ENCODE peak calls at places on chromosome 17, in five cellular contexts. J, T, W, L and E are unnamed samples.
A peak's percentile ranks its signal among the peaks of the same experiment; 100 is the strongest.

GRCh38 chr17:16652847-16653366 is 743 bp downstream of the ZNF624 start:
- DNase-seq in T (no peak), L (no peak), W (peak; percentile 6), J (no peak), E (no peak)

GRCh38 chr17:83010323-83011200 is 68.8 kb upstream of the METRNL start:
- DNase-seq in L (no peak), J (no peak), T (no peak), W (no peak), E (no peak)

GRCh38 chr17:51120357-51120738 is 320 bp downstream of the SPAG9 start:
- DNase-seq in W (no peak), T (peak; percentile 69), L (peak; percentile 50), J (no peak), E (no peak)

GRCh38 chr17:16027708-16028584 is 28.3 kb downstream of the TTC19 start:
- DNase-seq in L (no peak), T (peak; percentile 52), J (no peak), W (peak; percentile 85), E (no peak)

GRCh38 chr17:1031711-1032110 is 34.8 kb downstream of the TIMM22 start:
- DNase-seq in T (peak; percentile 69), W (no peak), L (no peak), J (peak; percentile 90), E (peak; percentile 78)

GRCh38 chr17:29867643-29868181 is 62.3 kb downstream of the SSH2 start:
- DNase-seq in W (no peak), T (no peak), L (no peak), J (no peak), E (no peak)

GRCh38 chr17:36920032-36921000 is 17.0 kb upstream of the LHX1 start:
- DNase-seq in J (peak; percentile 49), T (no peak), L (no peak), W (peak; percentile 43), E (no peak)

GRCh38 chr17:65797809-65798208 is 236.4 kb upstream of the AXIN2 start:
- DNase-seq in L (no peak), J (no peak), W (no peak), T (no peak), E (no peak)

GRCh38 chr17:42118545-42118944 is 2.6 kb downstream of the KAT2A start:
- DNase-seq in L (peak; percentile 57), J (no peak), W (peak; percentile 13), T (no peak), E (no peak)

GRCh38 chr17:66900126-66901010 is 64.1 kb upstream of the CACNG4 start:
- DNase-seq in L (no peak), W (peak; percentile 28), J (no peak), T (no peak), E (no peak)

GRCh38 chr17:9231449-9232154 is 210.3 kb downstream of the NTN1 start:
- DNase-seq in L (no peak), T (no peak), W (no peak), J (peak; percentile 72), E (no peak)

GRCh38 chr17:47987240-47987835 is 16.4 kb downstream of the CDK5RAP3 start:
- DNase-seq in W (no peak), J (peak; percentile 81), L (no peak), T (no peak), E (no peak)

GRCh38 chr17:83018658-83019193 is 60.7 kb upstream of the METRNL start:
- DNase-seq in J (no peak), L (no peak), W (no peak), T (no peak), E (no peak)

GRCh38 chr17:44921122-44921882 is 6.0 kb upstream of the GFAP start:
- DNase-seq in T (no peak), W (no peak), L (no peak), J (peak; percentile 64), E (no peak)

GRCh38 chr17:73050797-73051196 is 41.7 kb downstream of the SLC39A11 start:
- DNase-seq in J (no peak), W (no peak), T (no peak), L (no peak), E (no peak)

GRCh38 chr17:35918665-35919064 is 11.9 kb downstream of the RDM1 start:
- DNase-seq in T (no peak), J (no peak), L (no peak), W (no peak), E (no peak)

DNA sequence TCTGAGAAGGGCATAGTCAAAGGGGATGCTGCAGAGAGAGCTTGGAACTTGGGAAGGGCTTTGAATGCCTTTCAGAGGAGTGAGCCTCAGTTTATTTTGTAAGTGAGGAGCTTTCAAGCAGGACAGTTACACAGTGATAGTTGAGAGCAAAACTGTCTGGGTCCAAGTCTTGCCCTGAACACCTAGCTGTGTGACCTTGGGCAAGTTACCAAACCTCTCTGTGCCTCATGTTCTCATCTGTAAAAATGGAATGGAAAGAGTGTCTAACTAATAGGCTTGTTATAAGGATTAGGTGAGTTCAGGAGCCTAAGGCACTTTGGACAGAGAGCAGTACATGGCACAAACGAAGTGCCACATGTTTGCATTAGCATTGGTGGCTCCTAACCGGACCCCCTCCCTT is 27.0 kb upstream of the TAC4 start:
- DNase-seq in L (no peak), J (no peak), T (no peak), W (no peak), E (no peak)
- H3K36me3 ChIP-seq in L (no peaks in the 10 kb centered on the region), J (no peaks in the 10 kb centered on the region), T (no peaks in the 10 kb centered on the region), W (no peaks in the 10 kb centered on the region), E (no peaks in the 10 kb centered on the region)

GRCh38 chr17:81549031-81549557 is 3.1 kb downstream of the FAAP100 start:
- DNase-seq in W (no peak), L (no peak), T (no peak), J (peak; percentile 77), E (no peak)

GRCh38 chr17:81551458-81552243 is 502 bp downstream of the FAAP100 start:
- DNase-seq in W (no peak), J (peak; percentile 79), L (no peak), T (no peak), E (no peak)

GRCh38 chr17:81549826-81550225 is 2.3 kb downstream of the FAAP100 start:
- DNase-seq in L (no peak), W (no peak), T (no peak), J (peak; percentile 32), E (no peak)

GRCh38 chr17:81550830-81551457 is 1.2 kb downstream of the FAAP100 start:
- DNase-seq in L (no peak), T (no peak), J (peak; percentile 80), W (no peak), E (no peak)

DNA sequence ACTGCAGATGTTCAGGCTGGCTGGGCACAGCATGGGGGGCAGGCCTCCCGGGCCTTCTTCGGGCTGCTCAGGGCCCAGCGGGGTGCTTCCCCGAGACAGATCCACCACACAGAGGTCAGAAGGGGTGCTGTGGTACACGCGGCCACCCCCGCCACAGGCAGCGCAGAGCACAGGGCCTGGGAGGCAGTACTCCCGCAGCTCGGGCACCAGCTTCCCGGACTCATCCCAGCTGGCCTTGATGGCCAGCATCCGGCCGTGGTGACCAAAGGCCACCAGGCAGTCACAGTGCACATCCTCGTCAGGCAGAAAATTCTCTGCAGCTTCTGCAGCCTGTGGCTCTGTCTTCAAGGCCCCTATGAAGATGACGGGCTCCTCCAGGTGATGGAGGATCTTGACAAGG is 1.9 kb downstream of the FAAP100 start:
- DNase-seq in L (no peak), W (no peak), T (no peak), J (peak; percentile 61), E (no peak)
- H3K4me3 ChIP-seq in L (peak overlapping the region; percentile 85), W (no peak overlapping the region), T (no peak overlapping the region), J (no peak overlapping the region), E (no peak overlapping the region)

DNA sequence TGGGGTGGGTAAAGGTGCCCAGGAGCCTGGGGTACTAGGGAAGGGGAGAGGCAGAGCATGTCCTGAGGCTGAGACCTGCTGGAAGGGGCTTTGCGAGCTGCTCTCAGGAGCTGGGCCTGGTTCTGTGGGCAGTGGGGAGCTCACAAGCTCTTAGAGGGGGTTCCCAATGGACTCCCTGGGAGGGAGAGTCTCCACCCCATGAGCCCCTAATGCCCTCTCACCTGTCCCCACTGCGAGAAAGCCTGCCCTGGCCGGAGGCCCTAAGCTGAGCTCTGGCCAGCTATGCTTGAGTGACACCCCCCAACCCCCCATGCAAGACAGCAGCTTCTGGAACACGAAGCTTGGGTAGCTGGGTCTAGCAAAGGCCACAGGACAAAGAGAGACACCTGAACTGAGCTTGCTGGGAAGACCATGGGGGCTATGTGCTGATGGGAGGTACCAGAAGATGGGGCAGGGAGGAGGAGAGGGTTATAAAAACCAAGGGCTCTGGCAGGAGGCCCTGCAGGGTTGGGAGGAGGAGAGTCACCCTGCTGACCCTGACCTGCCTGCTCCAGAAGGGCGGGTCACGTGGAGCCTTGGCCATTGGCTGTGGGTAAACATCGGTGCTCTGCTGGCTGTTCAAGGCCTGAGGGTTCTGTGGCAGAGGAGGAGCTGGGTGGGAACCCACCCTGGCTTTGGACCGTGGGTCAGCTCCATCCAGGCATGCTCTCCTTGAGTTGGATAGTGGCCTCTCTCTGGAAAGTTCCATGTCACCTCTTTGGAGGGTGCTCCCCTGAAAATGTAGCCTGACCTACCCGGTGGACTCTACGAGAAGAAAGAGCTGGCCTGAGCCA is 106.7 kb downstream of the RAB11FIP4 start:
- DNase-seq in L (no peak), J (peak; percentile 37), W (no peak), T (no peak), E (no peak)
- TF ChIP-seq CTCF in L (no peak), J (no peak), W (no peak), T (no peak), E (no peak)

GRCh38 chr17:7225711-7226331 is 6.1 kb downstream of the ACADVL start:
- DNase-seq in T (peak; percentile 60), L (no peak), W (no peak), J (peak; percentile 66), E (no peak)

GRCh38 chr17:7223375-7223774 is 3.6 kb downstream of the ACADVL start:
- DNase-seq in J (no peak), W (no peak), T (no peak), L (no peak), E (no peak)

GRCh38 chr17:7222972-7223292 is 3.2 kb downstream of the ACADVL start:
- DNase-seq in W (no peak), T (peak; percentile 57), L (no peak), J (no peak), E (no peak)

GRCh38 chr17:7224661-7225111 is 4.9 kb downstream of the ACADVL start:
- DNase-seq in J (peak; percentile 64), L (no peak), T (peak; percentile 68), W (no peak), E (no peak)

DNA sequence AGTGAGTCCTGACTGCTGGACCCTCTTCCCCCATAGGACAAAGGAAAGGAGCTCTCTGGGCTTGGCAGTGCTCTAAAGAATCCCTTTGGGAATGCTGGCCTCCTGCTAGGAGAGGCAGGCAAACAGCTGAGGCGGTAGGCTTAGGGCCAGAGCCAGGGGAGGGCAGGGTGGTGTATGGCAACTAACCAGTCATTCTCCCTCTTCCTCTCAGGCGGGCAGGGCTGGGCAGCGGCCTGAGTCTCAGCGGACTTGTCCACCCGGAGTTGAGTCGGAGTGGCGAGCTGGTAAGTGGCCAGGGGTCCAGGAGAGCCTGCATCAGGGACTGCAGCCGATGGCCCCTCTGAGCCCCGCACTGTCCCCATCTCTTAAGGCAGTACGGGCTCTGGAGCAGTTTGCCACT is 4.4 kb downstream of the ACADVL start:
- DNase-seq in J (peak; percentile 78), W (no peak), T (peak; percentile 66), L (no peak), E (no peak)
- H3K36me3 ChIP-seq in J (peaks cover 42% of the 10 kb centered on the region), W (peaks cover 62% of the 10 kb centered on the region), T (peaks cover 71% of the 10 kb centered on the region), L (peaks cover 84% of the 10 kb centered on the region), E (no peaks in the 10 kb centered on the region)

DNA sequence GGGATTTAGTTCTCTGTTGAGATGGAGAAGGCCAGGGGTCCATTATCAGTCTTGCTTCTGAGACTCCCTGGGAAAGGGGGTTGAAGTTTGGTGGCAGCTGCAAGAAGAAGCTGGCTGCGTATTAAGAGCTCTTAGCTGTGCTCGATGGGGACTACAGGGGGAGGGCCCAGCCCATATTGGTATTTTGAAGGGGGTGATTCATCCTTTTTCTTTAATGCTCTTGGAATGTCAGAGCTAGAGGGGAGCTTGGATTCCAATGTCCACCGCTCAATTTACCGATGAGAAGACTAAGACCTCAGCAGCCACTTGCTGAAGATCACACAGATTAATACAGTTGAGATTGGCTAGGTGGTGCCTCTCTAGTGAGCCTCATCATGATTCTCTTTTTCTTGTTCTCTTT is 5.0 kb downstream of the NOG start:
- DNase-seq in L (no peak), J (no peak), T (no peak), W (no peak), E (no peak)
- H3K4me3 ChIP-seq in L (no peak overlapping the region), J (no peak overlapping the region), T (no peak overlapping the region), W (no peak overlapping the region), E (no peak overlapping the region)